ENCODE peak calls at places on chromosomes 12 and 14, in four cellular contexts. W, R, G and T are unnamed samples.

GRCh38 chr14:90060312-90060964 is 1.4 kb upstream of the KCNK13 start:
- DNase-seq in W (no peak), R (peak; percentile 56), G (peak; percentile 79), T (peak; percentile 67)

GRCh38 chr14:104246401-104247335 is 108.3 kb downstream of the KIF26A start:
- DNase-seq in G (no peak), R (no peak), W (no peak), T (no peak)

GRCh38 chr12:103901518-103902173 is 28.6 kb upstream of the HSP90B1 start:
- DNase-seq in G (no peak), W (no peak), R (no peak), T (no peak)

GRCh38 chr14:56342419-56342901 is 224.2 kb downstream of the PELI2 start:
- DNase-seq in G (no peak), W (no peak), R (no peak), T (no peak)

GRCh38 chr12:57224973-57225679 is 4.4 kb upstream of the SHMT2 start:
- DNase-seq in G (peak; percentile 64), R (no peak), W (no peak), T (no peak)

GRCh38 chr12:131621701-131622421 is 89.0 kb upstream of the SFSWAP start:
- DNase-seq in R (peak; percentile 35), G (no peak), W (peak; percentile 18), T (no peak)

GRCh38 chr14:21191809-21192446 is 36.1 kb upstream of the OR5AU1 start:
- DNase-seq in G (peak; percentile 73), W (peak; percentile 25), R (no peak), T (peak; percentile 45)

GRCh38 chr12:52942056-52942913 is 6.6 kb upstream of the KRT18 start:
- DNase-seq in R (no peak), W (no peak), G (no peak), T (no peak)

GRCh38 chr12:132522586-132523380 is 32.8 kb downstream of the FBRSL1 start:
- DNase-seq in W (no peak), G (no peak), R (no peak), T (no peak)

GRCh38 chr12:78885466-78885865 is 20.9 kb downstream of the SYT1 start:
- DNase-seq in G (no peak), W (no peak), R (no peak), T (no peak)

GRCh38 chr12:44581642-44582242 is 294.4 kb downstream of the NELL2 start:
- DNase-seq in W (no peak), G (no peak), R (no peak), T (no peak)

GRCh38 chr12:132066345-132066685 is 77.8 kb downstream of the DDX51 start:
- DNase-seq in G (peak; percentile 61), R (no peak), W (no peak), T (no peak)

GRCh38 chr12:63420206-63420644 is 248.1 kb downstream of the DPY19L2 start:
- DNase-seq in R (peak; percentile 20), G (peak; percentile 38), W (no peak), T (peak; percentile 23)

GRCh38 chr14:36524874-36525745 is 5.1 kb upstream of the NKX2-1 start:
- DNase-seq in W (no peak), G (peak; percentile 12), R (no peak), T (no peak)

GRCh38 chr12:48105321-48105866 is 485 bp downstream of the SENP1 start:
- DNase-seq in R (peak; percentile 28), W (no peak), G (peak; percentile 33), T (peak; percentile 53)

GRCh38 chr14:89340200-89340667 is 76.8 kb downstream of the FOXN3 start:
- DNase-seq in W (no peak), R (peak; percentile 66), G (no peak), T (peak; percentile 51)